ENCODE peak calls at places on chromosomes 4 and X, in five cellular contexts. A is GM12878, B is WTC11, L is HepG2, P is H1. Q is an unnamed sample.

GRCh38 chrX:95878874-95879273 is 805.8 kb upstream of the DIAPH2 start:
- DNase-seq in A (no peak), B (no peak), L (no peak), P (no peak), Q (no peak)

GRCh38 chr4:37803348-37803973 is 23.0 kb upstream of the PGM2 start:
- DNase-seq in A (no peak), B (no peak), L (peak), P (no peak), Q (peak)

GRCh38 chr4:87092389-87093141 is 127.9 kb downstream of the KLHL8 start:
- DNase-seq in A (no peak), B (no peak), L (peak), P (no peak), Q (peak)

GRCh38 chr4:10673817-10674369 is 10.7 kb downstream of the CLNK start:
- DNase-seq in A (peak), B (no peak), L (no peak), P (no peak), Q (no peak)

GRCh38 chr4:7699040-7699439 is 240.6 kb downstream of the AFAP1 start:
- DNase-seq in A (no peak), B (no peak), L (no peak), P (no peak), Q (no peak)

GRCh38 chr4:8871417-8872401 is at the start of gene HMX1:
- DNase-seq in A (no peak), B (peak), L (no peak), P (peak), Q (no peak)

GRCh38 chr4:48046059-48046458 is 29.5 kb downstream of the NIPAL1 start:
- DNase-seq in A (no peak), B (no peak), L (no peak), P (no peak), Q (no peak)

GRCh38 chr4:110046588-110047049 is 133.9 kb downstream of the EGF start:
- DNase-seq in A (no peak), B (no peak), L (no peak), P (no peak), Q (no peak)

GRCh38 chrX:13373807-13374187 is 53.9 kb upstream of the ATXN3L start:
- DNase-seq in A (no peak), B (no peak), L (no peak), P (no peak), Q (peak)

GRCh38 chr4:36549256-36549655 is 267.8 kb downstream of the DTHD1 start:
- DNase-seq in A (no peak), B (no peak), L (no peak), P (no peak), Q (no peak)

GRCh38 chrX:77635372-77635771 is 150.6 kb downstream of the ATRX start:
- DNase-seq in A (no peak), B (no peak), L (no peak), P (no peak), Q (no peak)

GRCh38 chr4:42281324-42282020 is 115.8 kb upstream of the SHISA3 start:
- DNase-seq in A (peak), B (no peak), L (no peak), P (no peak), Q (no peak)

GRCh38 chr4:653080-653821 is 20.8 kb downstream of the ATP5ME start:
- DNase-seq in A (no peak), B (no peak), L (no peak), P (no peak), Q (no peak)

GRCh38 chrX:17719651-17720050 is 17.6 kb upstream of the SCML1 start:
- DNase-seq in A (no peak), B (no peak), L (no peak), P (no peak), Q (no peak)

GRCh38 chrX:41518841-41519220 is 71.7 kb downstream of the NYX start:
- DNase-seq in A (no peak), B (no peak), L (no peak), P (no peak), Q (no peak)

GRCh38 chr4:40264995-40265909 is 68.4 kb downstream of the RHOH start:
- DNase-seq in A (no peak), B (peak), L (no peak), P (no peak), Q (peak)

GRCh38 chrX:78517124-78517523 is 142.0 kb downstream of the RTL3 start:
- DNase-seq in A (peak), B (no peak), L (no peak), P (no peak), Q (no peak)

GRCh38 chr4:88382621-88383020 is 4.0 kb downstream of the HERC6 start:
- DNase-seq in A (peak), B (no peak), L (no peak), P (no peak), Q (no peak)

GRCh38 chr4:77104405-77105292 is 28.9 kb upstream of the CCNI start:
- DNase-seq in A (no peak), B (no peak), L (no peak), P (no peak), Q (no peak)

GRCh38 chr4:53432528-53433424 is 55.3 kb downstream of the FIP1L1 start:
- DNase-seq in A (no peak), B (no peak), L (no peak), P (no peak), Q (no peak)

GRCh38 chr4:30837131-30837539 is 117.0 kb downstream of the PCDH7 start:
- DNase-seq in A (no peak), B (no peak), L (no peak), P (no peak), Q (no peak)

GRCh38 chr4:109191216-109191615 is 111.2 kb downstream of the COL25A1 start:
- DNase-seq in A (no peak), B (no peak), L (no peak), P (no peak), Q (no peak)

GRCh38 chr4:184553891-184554290 is 79.5 kb upstream of the IRF2 start:
- DNase-seq in A (no peak), B (peak), L (peak), P (no peak), Q (no peak)

GRCh38 chr4:129164243-129164642 is 68.3 kb downstream of the C4orf33 start:
- DNase-seq in A (no peak), B (no peak), L (no peak), P (no peak), Q (no peak)

GRCh38 chr4:101155368-101155767 is 192.0 kb downstream of the PPP3CA start:
- DNase-seq in A (no peak), B (no peak), L (no peak), P (no peak), Q (no peak)

GRCh38 chr4:6986067-6986780 is 56.9 kb upstream of the TADA2B start:
- DNase-seq in A (no peak), B (no peak), L (no peak), P (no peak), Q (peak)

GRCh38 chr4:84366111-84366510 is 133.0 kb downstream of the NKX6-1 start:
- DNase-seq in A (no peak), B (no peak), L (no peak), P (no peak), Q (no peak)

GRCh38 chr4:3482707-3483106 is 19.6 kb downstream of the DOK7 start:
- DNase-seq in A (no peak), B (no peak), L (no peak), P (no peak), Q (no peak)
- TF ChIP-seq ATF2 in A (no peak), B (no peak), L (no peak), P (no peak), Q (no peak)

DNA sequence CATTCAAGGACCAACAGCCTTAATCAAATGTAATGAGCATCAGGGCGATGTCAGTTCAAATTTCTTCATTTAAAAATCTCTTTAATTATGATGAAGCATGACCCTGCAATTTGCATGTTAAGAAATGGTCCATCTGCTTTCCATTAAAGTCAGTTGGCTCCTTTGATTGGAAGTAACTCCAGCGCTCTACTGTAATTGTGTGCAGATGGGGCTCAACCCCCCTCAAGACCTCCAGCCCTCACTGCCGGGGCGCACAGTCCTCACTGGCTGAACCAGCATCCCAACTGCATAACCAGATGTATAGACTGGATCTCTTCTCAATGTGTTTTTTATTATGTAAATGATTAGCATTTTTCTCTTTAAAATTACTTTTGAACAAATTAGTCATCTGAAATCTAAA is 126.9 kb downstream of the VCX3B start:
- DNase-seq in A (no peak), B (no peak), L (no peak), P (no peak), Q (no peak)
- TF ChIP-seq ATF2 in A (no peak), B (no peak), L (no peak), P (no peak), Q (no peak)

GRCh38 chrX:114842181-114842580 is 175.2 kb downstream of the IL13RA2 start:
- DNase-seq in A (no peak), B (no peak), L (no peak), P (no peak), Q (no peak)
- TF ChIP-seq ATF2 in A (no peak), B (no peak), L (no peak), P (no peak), Q (no peak)

DNA sequence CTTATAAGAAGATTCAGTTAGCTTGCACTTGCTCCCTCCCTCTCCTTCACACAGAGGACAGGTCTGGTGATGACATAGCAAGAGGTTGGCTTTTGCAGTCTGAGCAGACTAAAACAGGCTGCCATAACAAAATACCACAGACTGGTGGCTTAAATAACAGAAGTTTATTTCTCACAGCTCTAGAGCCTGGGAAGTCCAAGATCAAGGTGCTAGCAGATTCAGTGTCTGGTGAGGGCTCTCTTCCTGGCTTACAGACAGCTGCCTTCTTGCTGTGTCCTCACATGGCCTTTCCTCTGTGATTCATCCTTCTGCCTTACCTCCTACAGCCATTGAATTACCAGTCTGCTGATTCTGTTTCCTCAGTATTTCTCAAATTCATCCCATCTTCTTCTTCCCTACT is 13.1 kb downstream of the RP2 start:
- DNase-seq in A (no peak), B (no peak), L (no peak), P (no peak), Q (no peak)
- TF ChIP-seq ATF2 in A (no peak), B (no peak), L (no peak), P (no peak), Q (no peak)

GRCh38 chrX:75061701-75062100 is 94.4 kb downstream of the ABCB7 start:
- DNase-seq in A (no peak), B (no peak), L (no peak), P (no peak), Q (no peak)
- TF ChIP-seq ATF2 in A (no peak), B (no peak), L (no peak), P (no peak), Q (no peak)

DNA sequence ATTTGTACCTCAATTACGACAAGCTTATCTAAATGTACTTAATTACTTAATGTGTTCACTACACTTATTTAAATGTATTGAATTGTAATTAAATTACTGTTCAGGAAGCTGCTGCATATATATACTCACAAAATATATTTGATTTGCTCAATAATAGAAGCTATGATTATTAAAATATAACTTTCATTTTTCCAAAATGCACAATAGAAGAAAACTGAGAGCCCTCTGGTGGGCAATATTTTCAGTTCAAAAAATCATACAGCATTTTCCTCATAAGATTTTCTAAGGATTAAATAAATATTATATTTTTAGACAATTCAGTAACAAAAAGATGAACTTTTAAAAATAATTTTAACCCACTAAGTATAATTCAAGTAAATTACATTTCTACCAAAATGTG is 217.3 kb downstream of the DKK2 start:
- DNase-seq in A (no peak), B (no peak), L (no peak), P (no peak), Q (no peak)
- TF ChIP-seq ATF2 in A (no peak), B (no peak), L (no peak), P (no peak), Q (no peak)